ENCODE peak calls at places on chromosome 10, in nine cellular contexts. L is cardiac muscle cell; V is chondrocyte; E is progenitor cell of endocrine pancreas; A is spleen; U is sigmoid colon; Y is hepatocyte; T is CD8-positive, alpha-beta T cell; X is GM13977. G is an unnamed sample.

GRCh38 chr10:77274046-77274795 is 363.4 kb downstream of the KCNMA1 start:
- DNase-seq in X (no peak), V (no peak), Y (peak), U (peak), L (no peak), T (no peak), A (no peak), E (no peak), G (no peak)

GRCh38 chr10:78973901-78974408 is 94.8 kb upstream of the ZMIZ1 start:
- DNase-seq in V (no peak), T (peak), X (no peak), Y (peak), E (peak), L (peak), A (peak), U (peak), G (peak)

GRCh38 chr10:103451871-103452713 is at the start of gene CALHM2:
- DNase-seq in T (peak), U (peak), V (no peak), A (peak), X (peak), Y (peak), E (no peak), L (peak), G (peak)

GRCh38 chr10:111511751-111512150 is 434.9 kb downstream of the ADRA2A start:
- DNase-seq in E (peak), T (no peak), U (no peak), V (no peak), A (no peak), X (no peak), Y (peak), L (no peak), G (no peak)

GRCh38 chr10:119401671-119402395 is 140.7 kb downstream of the RGS10 start:
- DNase-seq in A (no peak), X (no peak), Y (peak), V (no peak), E (no peak), T (no peak), L (peak), U (peak), G (no peak)

GRCh38 chr10:19762026-19762425 is 54.2 kb upstream of the PLXDC2 start:
- DNase-seq in T (no peak), U (no peak), A (no peak), V (no peak), Y (no peak), X (no peak), L (peak), E (no peak), G (no peak)

GRCh38 chr10:62348029-62348428 is 26.1 kb upstream of the ZNF365 start:
- DNase-seq in A (no peak), X (no peak), U (no peak), V (no peak), Y (no peak), E (no peak), L (no peak), T (no peak), G (no peak)

GRCh38 chr10:70445718-70446485 is 4.4 kb upstream of the NODAL start:
- DNase-seq in X (no peak), L (peak), V (no peak), A (no peak), T (no peak), E (no peak), Y (no peak), U (peak), G (no peak)

GRCh38 chr10:6953131-6953834 is 373.2 kb upstream of the PRKCQ start:
- DNase-seq in A (no peak), U (peak), L (no peak), Y (no peak), T (no peak), X (no peak), V (no peak), E (no peak), G (no peak)

GRCh38 chr10:59655309-59655708 is 54.3 kb downstream of the SLC16A9 start:
- DNase-seq in A (no peak), T (no peak), Y (no peak), X (no peak), V (no peak), U (no peak), E (no peak), L (no peak), G (no peak)

GRCh38 chr10:78283069-78283682 is 249.5 kb downstream of the RPS24 start:
- DNase-seq in Y (no peak), V (peak), L (no peak), T (no peak), E (no peak), U (no peak), X (no peak), A (peak), G (no peak)

GRCh38 chr10:48241301-48241700 is 33.2 kb downstream of the FRMPD2 start:
- DNase-seq in V (no peak), T (no peak), X (no peak), E (no peak), A (no peak), L (no peak), U (peak), Y (no peak), G (no peak)

GRCh38 chr10:49611166-49611814 is 1.2 kb downstream of the SLC18A3 start:
- DNase-seq in T (no peak), X (no peak), Y (no peak), L (no peak), V (peak), A (peak), U (peak), E (no peak), G (peak)

GRCh38 chr10:32379314-32379949 is 32.5 kb upstream of the EPC1 start:
- DNase-seq in U (no peak), T (no peak), X (no peak), Y (peak), V (no peak), A (no peak), E (no peak), L (peak), G (no peak)

GRCh38 chr10:29295813-29296212 is 6.9 kb downstream of the LYZL1 start:
- DNase-seq in Y (no peak), U (no peak), X (no peak), L (peak), A (no peak), V (no peak), T (no peak), E (no peak), G (no peak)

GRCh38 chr10:75957321-75957720 is 525.9 kb downstream of the LRMDA start:
- DNase-seq in U (no peak), Y (no peak), E (no peak), V (no peak), L (no peak), X (no peak), A (no peak), T (no peak), G (no peak)

GRCh38 chr10:26540601-26541000 is 102.5 kb downstream of the APBB1IP start:
- DNase-seq in E (no peak), V (no peak), X (peak), A (no peak), L (peak), U (no peak), T (no peak), Y (no peak), G (no peak)

GRCh38 chr10:94197241-94197640 is 165.5 kb downstream of the NOC3L start:
- DNase-seq in V (no peak), Y (no peak), T (no peak), A (no peak), X (no peak), U (no peak), L (no peak), E (no peak), G (no peak)

GRCh38 chr10:34094961-34095360 is 720.1 kb downstream of the PARD3 start:
- DNase-seq in U (no peak), L (no peak), Y (no peak), A (no peak), T (no peak), E (no peak), V (no peak), X (no peak), G (no peak)

GRCh38 chr10:7277874-7278273 is 133.0 kb downstream of the SFMBT2 start:
- DNase-seq in V (no peak), X (no peak), U (no peak), E (no peak), Y (no peak), T (no peak), L (no peak), A (no peak), G (no peak)

GRCh38 chr10:19767876-19768275 is 48.4 kb upstream of the PLXDC2 start:
- DNase-seq in U (no peak), Y (no peak), T (no peak), V (no peak), E (no peak), A (no peak), L (no peak), X (no peak), G (no peak)

GRCh38 chr10:42112331-42113157 is 525.8 kb downstream of the ZNF33B start:
- DNase-seq in E (no peak), T (no peak), Y (no peak), L (no peak), X (no peak), A (no peak), U (no peak), V (peak), G (no peak)

GRCh38 chr10:111129348-111129747 is 52.5 kb downstream of the ADRA2A start:
- DNase-seq in U (no peak), V (no peak), A (no peak), T (no peak), Y (no peak), X (no peak), E (no peak), L (no peak), G (no peak)

GRCh38 chr10:63901228-63901627 is 380.0 kb downstream of the REEP3 start:
- DNase-seq in E (no peak), U (no peak), T (no peak), L (no peak), X (no peak), Y (no peak), V (no peak), A (no peak), G (no peak)

GRCh38 chr10:28089467-28089866 is 90.6 kb upstream of the ODAD2 start:
- DNase-seq in V (no peak), A (no peak), U (no peak), T (no peak), X (no peak), L (peak), E (no peak), Y (no peak), G (no peak)

GRCh38 chr10:131891196-131891928 is 9.4 kb upstream of the PPP2R2D start:
- DNase-seq in T (no peak), Y (peak), V (peak), U (no peak), E (no peak), A (peak), L (no peak), X (no peak), G (peak)

GRCh38 chr10:75654777-75655176 is 223.4 kb downstream of the LRMDA start:
- DNase-seq in Y (no peak), V (no peak), L (peak), U (peak), A (no peak), X (no peak), E (no peak), T (no peak), G (no peak)

GRCh38 chr10:48366261-48366660 is 59.8 kb downstream of the MAPK8 start:
- DNase-seq in X (no peak), A (no peak), T (no peak), V (no peak), E (no peak), Y (no peak), L (peak), U (no peak), G (no peak)

GRCh38 chr10:7756360-7756992 is 31.3 kb downstream of the KIN start:
- DNase-seq in A (no peak), L (peak), V (no peak), X (no peak), E (no peak), U (no peak), T (peak), Y (peak), G (peak)

GRCh38 chr10:3150366-3150765 is 22.2 kb downstream of the PITRM1 start:
- DNase-seq in E (no peak), Y (no peak), U (no peak), A (no peak), X (no peak), T (no peak), L (no peak), V (no peak), G (no peak)

GRCh38 chr10:3427316-3427715 is 254.7 kb upstream of the PITRM1 start:
- DNase-seq in U (no peak), T (no peak), X (no peak), V (no peak), L (no peak), E (no peak), Y (no peak), A (no peak), G (no peak)

GRCh38 chr10:3133948-3134347 is 38.6 kb downstream of the PITRM1 start:
- DNase-seq in Y (no peak), U (no peak), L (no peak), X (no peak), A (no peak), T (no peak), V (no peak), E (no peak), G (no peak)

GRCh38 chr10:34339816-34340553 is 475.1 kb downstream of the PARD3 start:
- DNase-seq in E (no peak), X (no peak), T (no peak), A (no peak), U (no peak), V (no peak), Y (no peak), L (no peak), G (no peak)

GRCh38 chr10:27745719-27746363 is at the start of gene MKX:
- DNase-seq in L (peak), T (no peak), U (peak), A (no peak), Y (peak), X (no peak), V (peak), E (peak), G (peak)

GRCh38 chr10:70538731-70539338 is 60.3 kb downstream of the PALD1 start:
- DNase-seq in U (no peak), X (no peak), Y (no peak), V (peak), E (no peak), L (no peak), T (no peak), A (no peak), G (no peak)

GRCh38 chr10:112585052-112585451 is 138.0 kb downstream of the VTI1A start:
- DNase-seq in U (no peak), T (no peak), L (peak), X (no peak), E (no peak), V (no peak), A (no peak), Y (no peak), G (no peak)

GRCh38 chr10:133378251-133379096 is 588 bp upstream of the PAOX start:
- DNase-seq in E (no peak), V (no peak), T (peak), L (peak), U (peak), Y (peak), X (peak), A (peak), G (peak)

GRCh38 chr10:54133201-54133600 is 667.8 kb downstream of the PCDH15 start:
- DNase-seq in E (no peak), X (no peak), Y (peak), V (no peak), T (no peak), L (no peak), U (no peak), A (no peak), G (no peak)

GRCh38 chr10:43420369-43421200 is 11.6 kb upstream of the HNRNPF start:
- DNase-seq in T (peak), U (peak), L (peak), Y (peak), A (peak), X (peak), V (no peak), E (peak), G (peak)
- TF ChIP-seq CTCF in T (no peak), U (no peak), L (no peak), Y (peak), A (peak), X (peak), V (peak), E (peak), G (no peak)

GRCh38 chr10:124792998-124793352 is 1.3 kb upstream of the EEF1AKMT2 start:
- DNase-seq in Y (no peak), U (no peak), A (no peak), T (no peak), L (no peak), X (no peak), V (no peak), E (no peak), G (no peak)

DNA sequence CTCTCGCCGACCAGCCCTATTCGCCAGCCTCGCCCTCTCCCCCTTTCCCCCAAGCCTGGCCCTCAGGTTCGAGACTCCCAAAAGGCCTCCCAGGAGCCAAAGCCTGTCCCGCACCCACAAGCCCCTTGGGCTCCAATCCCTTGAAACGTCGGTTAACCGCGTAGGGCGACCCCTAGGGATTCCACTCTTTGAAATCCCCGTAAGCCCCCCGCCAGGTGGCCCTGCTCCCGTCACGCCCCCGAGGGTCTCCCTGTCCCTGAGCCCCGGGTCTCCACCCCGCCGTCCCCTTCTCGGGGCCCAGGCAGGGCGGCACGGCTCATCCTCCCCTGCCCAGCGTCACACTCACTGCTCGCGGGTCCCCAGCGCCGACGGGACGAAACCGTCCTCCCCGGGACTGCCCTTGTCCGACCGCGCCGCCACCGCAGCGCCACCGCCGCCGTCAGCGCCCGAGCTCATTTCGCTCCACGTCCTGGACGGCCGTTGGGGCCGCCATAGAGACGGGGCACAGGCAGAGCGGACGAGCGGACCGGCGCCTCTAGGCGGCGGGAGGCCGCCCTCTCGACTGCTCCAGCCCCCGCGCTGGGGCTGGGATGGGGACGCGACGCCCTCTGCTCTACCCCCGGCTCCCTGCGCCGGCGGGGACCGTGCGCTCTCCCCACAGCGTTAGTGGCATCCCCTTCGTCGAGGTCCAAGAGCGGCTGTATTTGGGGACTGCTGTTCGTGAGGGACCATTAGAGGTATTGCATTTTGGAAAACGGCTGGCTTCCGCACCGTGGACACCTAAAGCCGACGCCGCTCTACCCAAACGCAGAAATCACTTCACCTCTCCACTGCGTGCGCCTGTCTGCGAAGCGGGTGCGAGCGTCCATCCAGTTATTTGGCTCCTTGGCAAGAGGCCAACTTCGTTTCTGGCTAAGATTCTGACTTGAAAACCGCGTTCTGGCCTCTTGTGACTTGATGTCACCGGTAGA is at the start of gene EEF1AKMT2:
- DNase-seq in V (peak), Y (peak), E (peak), A (peak), T (peak), L (peak), U (peak), X (peak), G (peak)
- TF ChIP-seq CTCF in V (peak), Y (peak), E (peak), A (peak), T (no peak), L (peak), U (peak), X (peak), G (no peak)

DNA sequence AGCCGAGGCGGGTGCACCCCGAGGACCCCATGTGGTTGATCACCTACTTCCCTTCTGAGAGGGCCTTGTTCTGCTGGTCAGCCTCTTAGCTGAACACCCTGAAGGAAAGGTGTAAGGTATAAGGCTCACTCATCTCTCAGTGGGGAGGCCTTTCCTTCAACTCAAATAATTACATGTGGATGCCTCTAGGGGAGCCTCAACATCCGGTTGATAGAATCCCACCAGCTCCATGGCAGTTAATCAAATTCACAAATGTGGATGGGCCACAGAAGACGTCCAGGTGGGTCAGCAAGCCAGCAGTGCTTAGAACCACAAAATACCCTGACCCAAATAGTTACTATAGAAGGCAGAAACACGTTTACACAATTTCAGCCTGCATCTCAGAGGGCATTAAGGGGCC is 37.7 kb upstream of the ZNF32 start:
- DNase-seq in X (no peak), L (no peak), Y (no peak), E (no peak), V (no peak), U (no peak), T (no peak), A (no peak), G (no peak)
- TF ChIP-seq CTCF in X (peak), L (peak), Y (no peak), E (peak), V (peak), U (no peak), T (no peak), A (no peak), G (no peak)

GRCh38 chr10:80457554-80458262 is 3.6 kb downstream of the TSPAN14 start:
- DNase-seq in V (no peak), E (no peak), Y (no peak), U (no peak), T (no peak), X (no peak), A (peak), L (no peak), G (no peak)
- TF ChIP-seq CTCF in V (no peak), E (peak), Y (no peak), U (no peak), T (no peak), X (no peak), A (no peak), L (no peak), G (no peak)

G was measured in glutamatergic neuron.